ENCODE peak calls at places on chromosomes 13 and 19, in five cellular contexts. F is tibial artery, Y is GM23338, W is transverse colon, M is A549. V is an unnamed sample. For H3K4me1, the result is how much of the 10 kb centered on the place peaks cover.

GRCh38 chr13:59024434-59024833 is 1139.3 kb downstream of the DIAPH3 start:
- DNase-seq in M (no peak), F (no peak), W (no peak), Y (no peak), V (no peak)

GRCh38 chr13:36986462-36987240 is 12.5 kb downstream of the ALG5 start:
- DNase-seq in Y (no peak), M (no peak), W (no peak), F (no peak), V (no peak)

GRCh38 chr13:109764474-109765292 is 21.7 kb downstream of the IRS2 start:
- DNase-seq in F (no peak), W (no peak), M (no peak), Y (peak), V (no peak)

GRCh38 chr19:10861118-10861651 is 10.2 kb upstream of the CARM1 start:
- DNase-seq in F (no peak), Y (peak), W (peak), M (peak), V (peak)

GRCh38 chr13:20942938-20943518 is 40.5 kb upstream of the XPO4 start:
- DNase-seq in M (no peak), Y (no peak), W (peak), F (no peak), V (no peak)

GRCh38 chr13:110471833-110472162 is 89.7 kb downstream of the RAB20 start:
- DNase-seq in W (peak), M (no peak), F (peak), Y (no peak), V (peak)

GRCh38 chr13:113631341-113632095 is 26.5 kb downstream of the ATP4B start:
- DNase-seq in F (no peak), Y (no peak), W (no peak), M (no peak), V (peak)

GRCh38 chr19:7292950-7293794 is 1.0 kb downstream of the INSR start:
- DNase-seq in M (no peak), Y (peak), F (peak), W (peak), V (peak)

GRCh38 chr13:85543144-85543543 is 256.1 kb downstream of the SLITRK6 start:
- DNase-seq in M (no peak), Y (no peak), F (no peak), W (no peak), V (no peak)

GRCh38 chr13:78562237-78562889 is 41.0 kb downstream of the POU4F1 start:
- DNase-seq in F (no peak), Y (no peak), W (no peak), M (no peak), V (no peak)
- H3K4me3 ChIP-seq in F (no peak), Y (no peak), W (no peak), M (no peak), V (no peak)

GRCh38 chr13:41709511-41709910 is 251.4 kb downstream of the VWA8 start:
- DNase-seq in F (no peak), Y (no peak), W (no peak), M (no peak), V (no peak)

GRCh38 chr13:41706189-41706588 is 248.8 kb downstream of the RGCC start:
- DNase-seq in Y (no peak), W (no peak), F (no peak), M (no peak), V (no peak)

GRCh38 chr13:41708648-41709175 is 251.4 kb downstream of the RGCC start:
- DNase-seq in M (no peak), W (no peak), Y (peak), F (no peak), V (no peak)

GRCh38 chr13:41707192-41707858 is 250.0 kb downstream of the RGCC start:
- DNase-seq in W (no peak), Y (no peak), F (no peak), M (no peak), V (no peak)
- H3K27ac ChIP-seq in W (no peak), Y (no peak), F (peak), M (no peak), V (no peak)

GRCh38 chr19:41357746-41358145 is 4.0 kb upstream of the TGFB1 start:
- DNase-seq in Y (no peak), M (no peak), W (no peak), F (no peak), V (no peak)

GRCh38 chr19:41363371-41363752 is 587 bp downstream of the B9D2 start:
- DNase-seq in Y (no peak), M (no peak), W (no peak), F (no peak), V (no peak)

GRCh38 chr19:41356984-41357739 is 3.4 kb upstream of the TGFB1 start:
- DNase-seq in Y (no peak), M (no peak), F (no peak), W (no peak), V (no peak)

GRCh38 chr19:41362143-41362847 is 1.7 kb downstream of the B9D2 start:
- DNase-seq in F (no peak), W (no peak), Y (no peak), M (peak), V (no peak)

DNA sequence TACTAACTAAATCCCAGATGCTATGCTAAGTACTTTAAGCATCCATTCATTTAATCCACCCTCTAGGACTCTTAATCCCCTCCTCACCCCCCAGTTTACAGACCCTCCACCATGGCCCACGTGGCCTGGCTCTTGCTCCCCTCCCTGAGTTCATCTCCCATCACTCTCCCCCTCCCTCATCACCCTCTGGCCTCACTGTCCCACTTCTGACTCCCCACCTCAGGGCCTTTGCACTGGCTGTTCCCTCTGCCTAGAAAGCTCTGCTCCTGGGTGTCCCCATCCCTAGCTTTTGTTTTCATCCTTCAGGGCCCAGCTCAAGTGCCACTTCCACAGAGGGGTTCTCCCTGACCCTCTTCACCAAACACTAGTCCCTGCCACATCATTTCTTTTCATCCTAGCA is 4.2 kb downstream of the B9D2 start:
- DNase-seq in Y (no peak), W (no peak), M (no peak), F (no peak), V (no peak)
- H3K4me1 ChIP-seq in Y (under half), W (under half), M (under half), F (under half), V (half or more)

GRCh38 chr19:35119578-35119977 is 4.0 kb downstream of the FXYD3 start:
- DNase-seq in M (no peak), W (no peak), F (no peak), Y (no peak), V (no peak)
- H3K4me3 ChIP-seq in M (no peak), W (peak), F (no peak), Y (no peak), V (peak)

GRCh38 chr13:22563272-22563671 is 617.5 kb upstream of the SGCG start:
- DNase-seq in W (no peak), F (no peak), Y (no peak), M (no peak), V (no peak)
- H3K27ac ChIP-seq in W (no peak), F (no peak), Y (no peak), M (no peak), V (no peak)

V was measured in left lung.